ENCODE peak calls at places on chromosome 5, in six cellular contexts. One of them, this sample, is unnamed.

GRCh38 chr5:150044334-150044681 is 42.0 kb downstream of the CSF1R start:
- DNase-seq in astrocyte of the spinal cord: peak
- DNase-seq in psoas muscle: no peak
- DNase-seq in foreskin fibroblast: peak
- DNase-seq in lower leg skin: no peak
- DNase-seq in body of pancreas: no peak
- DNase-seq in this sample: peak

GRCh38 chr5:139755892-139756671 is 39.5 kb upstream of the PSD2 start:
- DNase-seq in astrocyte of the spinal cord: no peak
- DNase-seq in psoas muscle: no peak
- DNase-seq in foreskin fibroblast: no peak
- DNase-seq in lower leg skin: no peak
- DNase-seq in body of pancreas: no peak
- DNase-seq in this sample: no peak

GRCh38 chr5:73958037-73958436 is 332.0 kb downstream of the ARHGEF28 start:
- DNase-seq in astrocyte of the spinal cord: no peak
- DNase-seq in psoas muscle: no peak
- DNase-seq in foreskin fibroblast: no peak
- DNase-seq in lower leg skin: no peak
- DNase-seq in body of pancreas: no peak
- DNase-seq in this sample: no peak

GRCh38 chr5:109329296-109330252 is 80.2 kb downstream of the PJA2 start:
- DNase-seq in astrocyte of the spinal cord: peak
- DNase-seq in psoas muscle: no peak
- DNase-seq in foreskin fibroblast: peak
- DNase-seq in lower leg skin: no peak
- DNase-seq in body of pancreas: no peak
- DNase-seq in this sample: peak

GRCh38 chr5:1444361-1445189 is 665 bp downstream of the SLC6A3 start:
- DNase-seq in astrocyte of the spinal cord: no peak
- DNase-seq in psoas muscle: peak
- DNase-seq in foreskin fibroblast: no peak
- DNase-seq in lower leg skin: peak
- DNase-seq in body of pancreas: no peak
- DNase-seq in this sample: no peak

GRCh38 chr5:62617943-62618342 is 39.3 kb downstream of the LRRC70 start:
- DNase-seq in astrocyte of the spinal cord: no peak
- DNase-seq in psoas muscle: no peak
- DNase-seq in foreskin fibroblast: no peak
- DNase-seq in lower leg skin: no peak
- DNase-seq in body of pancreas: no peak
- DNase-seq in this sample: no peak

GRCh38 chr5:127311349-127311748 is 20.8 kb downstream of the MEGF10 start:
- DNase-seq in astrocyte of the spinal cord: peak
- DNase-seq in psoas muscle: no peak
- DNase-seq in foreskin fibroblast: no peak
- DNase-seq in lower leg skin: no peak
- DNase-seq in body of pancreas: no peak
- DNase-seq in this sample: no peak

GRCh38 chr5:170745481-170746061 is 38.0 kb upstream of the GABRP start:
- DNase-seq in astrocyte of the spinal cord: no peak
- DNase-seq in psoas muscle: no peak
- DNase-seq in foreskin fibroblast: peak
- DNase-seq in lower leg skin: no peak
- DNase-seq in body of pancreas: peak
- DNase-seq in this sample: no peak

GRCh38 chr5:3842591-3842990 is 247.0 kb downstream of the IRX1 start:
- DNase-seq in astrocyte of the spinal cord: no peak
- DNase-seq in psoas muscle: no peak
- DNase-seq in foreskin fibroblast: no peak
- DNase-seq in lower leg skin: no peak
- DNase-seq in body of pancreas: no peak
- DNase-seq in this sample: no peak

GRCh38 chr5:76081811-76082783 is 1.1 kb upstream of the SV2C start:
- DNase-seq in astrocyte of the spinal cord: no peak
- DNase-seq in psoas muscle: no peak
- DNase-seq in foreskin fibroblast: peak
- DNase-seq in lower leg skin: no peak
- DNase-seq in body of pancreas: no peak
- DNase-seq in this sample: no peak

GRCh38 chr5:54288568-54289217 is 21.7 kb downstream of the ARL15 start:
- DNase-seq in astrocyte of the spinal cord: no peak
- DNase-seq in psoas muscle: no peak
- DNase-seq in foreskin fibroblast: no peak
- DNase-seq in lower leg skin: no peak
- DNase-seq in body of pancreas: no peak
- DNase-seq in this sample: no peak

GRCh38 chr5:80937591-80937990 is 22.6 kb upstream of the RASGRF2 start:
- DNase-seq in astrocyte of the spinal cord: peak
- DNase-seq in psoas muscle: no peak
- DNase-seq in foreskin fibroblast: peak
- DNase-seq in lower leg skin: no peak
- DNase-seq in body of pancreas: no peak
- DNase-seq in this sample: no peak

GRCh38 chr5:142422426-142422825 is 97.6 kb upstream of the SPRY4 start:
- DNase-seq in astrocyte of the spinal cord: peak
- DNase-seq in psoas muscle: no peak
- DNase-seq in foreskin fibroblast: peak
- DNase-seq in lower leg skin: no peak
- DNase-seq in body of pancreas: no peak
- DNase-seq in this sample: peak

GRCh38 chr5:121757753-121758152 is 93.9 kb upstream of the FTMT start:
- DNase-seq in astrocyte of the spinal cord: no peak
- DNase-seq in psoas muscle: no peak
- DNase-seq in foreskin fibroblast: no peak
- DNase-seq in lower leg skin: no peak
- DNase-seq in body of pancreas: no peak
- DNase-seq in this sample: no peak

GRCh38 chr5:151157426-151158286 is at the start of gene ANXA6:
- DNase-seq in astrocyte of the spinal cord: peak
- DNase-seq in psoas muscle: peak
- DNase-seq in foreskin fibroblast: peak
- DNase-seq in lower leg skin: peak
- DNase-seq in body of pancreas: peak
- DNase-seq in this sample: peak

GRCh38 chr5:59276886-59277514 is 616.5 kb downstream of the PDE4D start:
- DNase-seq in astrocyte of the spinal cord: peak
- DNase-seq in psoas muscle: no peak
- DNase-seq in foreskin fibroblast: no peak
- DNase-seq in lower leg skin: no peak
- DNase-seq in body of pancreas: no peak
- DNase-seq in this sample: peak

GRCh38 chr5:14270212-14270702 is 127.1 kb downstream of the TRIO start:
- DNase-seq in astrocyte of the spinal cord: peak
- DNase-seq in psoas muscle: peak
- DNase-seq in foreskin fibroblast: peak
- DNase-seq in lower leg skin: no peak
- DNase-seq in body of pancreas: peak
- DNase-seq in this sample: peak

GRCh38 chr5:150108711-150109605 is 22.6 kb upstream of the CSF1R start:
- DNase-seq in astrocyte of the spinal cord: no peak
- DNase-seq in psoas muscle: no peak
- DNase-seq in foreskin fibroblast: no peak
- DNase-seq in lower leg skin: peak
- DNase-seq in body of pancreas: no peak
- DNase-seq in this sample: no peak

GRCh38 chr5:140575309-140575708 is 10.7 kb downstream of the SLC35A4 start:
- DNase-seq in astrocyte of the spinal cord: no peak
- DNase-seq in psoas muscle: peak
- DNase-seq in foreskin fibroblast: peak
- DNase-seq in lower leg skin: no peak
- DNase-seq in body of pancreas: no peak
- DNase-seq in this sample: peak

GRCh38 chr5:14351845-14352712 is 208.9 kb downstream of the TRIO start:
- DNase-seq in astrocyte of the spinal cord: peak
- DNase-seq in psoas muscle: peak
- DNase-seq in foreskin fibroblast: peak
- DNase-seq in lower leg skin: peak
- DNase-seq in body of pancreas: peak
- DNase-seq in this sample: peak

GRCh38 chr5:62509823-62510222 is 68.8 kb upstream of the LRRC70 start:
- DNase-seq in astrocyte of the spinal cord: no peak
- DNase-seq in psoas muscle: no peak
- DNase-seq in foreskin fibroblast: no peak
- DNase-seq in lower leg skin: no peak
- DNase-seq in body of pancreas: no peak
- DNase-seq in this sample: peak

GRCh38 chr5:161851691-161852299 is 3.9 kb downstream of the GABRA1 start:
- DNase-seq in astrocyte of the spinal cord: peak
- DNase-seq in psoas muscle: no peak
- DNase-seq in foreskin fibroblast: no peak
- DNase-seq in lower leg skin: no peak
- DNase-seq in body of pancreas: no peak
- DNase-seq in this sample: no peak

GRCh38 chr5:10655041-10655685 is 91.3 kb downstream of the ANKRD33B start:
- DNase-seq in astrocyte of the spinal cord: peak
- DNase-seq in psoas muscle: peak
- DNase-seq in foreskin fibroblast: no peak
- DNase-seq in lower leg skin: peak
- DNase-seq in body of pancreas: no peak
- DNase-seq in this sample: no peak

GRCh38 chr5:140148508-140148907 is 22.8 kb downstream of the IGIP start:
- DNase-seq in astrocyte of the spinal cord: no peak
- DNase-seq in psoas muscle: no peak
- DNase-seq in foreskin fibroblast: peak
- DNase-seq in lower leg skin: peak
- DNase-seq in body of pancreas: no peak
- DNase-seq in this sample: no peak

GRCh38 chr5:80153586-80154126 is 102.2 kb downstream of the SERINC5 start:
- DNase-seq in astrocyte of the spinal cord: no peak
- DNase-seq in psoas muscle: no peak
- DNase-seq in foreskin fibroblast: no peak
- DNase-seq in lower leg skin: peak
- DNase-seq in body of pancreas: no peak
- DNase-seq in this sample: no peak

GRCh38 chr5:149062371-149063016 is 368 bp downstream of the SH3TC2 start:
- DNase-seq in astrocyte of the spinal cord: peak
- DNase-seq in psoas muscle: no peak
- DNase-seq in foreskin fibroblast: peak
- DNase-seq in lower leg skin: no peak
- DNase-seq in body of pancreas: no peak
- DNase-seq in this sample: peak

GRCh38 chr5:125189451-125190051 is 443.1 kb upstream of the ZNF608 start:
- DNase-seq in astrocyte of the spinal cord: peak
- DNase-seq in psoas muscle: no peak
- DNase-seq in foreskin fibroblast: peak
- DNase-seq in lower leg skin: no peak
- DNase-seq in body of pancreas: no peak
- DNase-seq in this sample: peak

GRCh38 chr5:108168915-108169314 is 213.0 kb downstream of the FBXL17 start:
- DNase-seq in astrocyte of the spinal cord: no peak
- DNase-seq in psoas muscle: no peak
- DNase-seq in foreskin fibroblast: no peak
- DNase-seq in lower leg skin: no peak
- DNase-seq in body of pancreas: no peak
- DNase-seq in this sample: no peak

GRCh38 chr5:143432658-143433239 is 29.3 kb upstream of the NR3C1 start:
- DNase-seq in astrocyte of the spinal cord: no peak
- DNase-seq in psoas muscle: no peak
- DNase-seq in foreskin fibroblast: no peak
- DNase-seq in lower leg skin: no peak
- DNase-seq in body of pancreas: no peak
- DNase-seq in this sample: no peak
- H3K4me3 ChIP-seq in astrocyte of the spinal cord: no peak
- H3K4me3 ChIP-seq in psoas muscle: no peak
- H3K4me3 ChIP-seq in foreskin fibroblast: no peak
- H3K4me3 ChIP-seq in lower leg skin: no peak
- H3K4me3 ChIP-seq in body of pancreas: no peak
- H3K4me3 ChIP-seq in this sample: no peak

GRCh38 chr5:122908662-122909061 is 63.2 kb downstream of the SNX24 start:
- DNase-seq in astrocyte of the spinal cord: no peak
- DNase-seq in psoas muscle: no peak
- DNase-seq in foreskin fibroblast: no peak
- DNase-seq in lower leg skin: no peak
- DNase-seq in body of pancreas: no peak
- DNase-seq in this sample: peak
- TF ChIP-seq CTCF in astrocyte of the spinal cord: no peak
- TF ChIP-seq CTCF in psoas muscle: no peak
- TF ChIP-seq CTCF in foreskin fibroblast: no peak
- TF ChIP-seq CTCF in lower leg skin: no peak
- TF ChIP-seq CTCF in body of pancreas: no peak
- TF ChIP-seq CTCF in this sample: peak

GRCh38 chr5:119324842-119325241 is 31.0 kb upstream of the TNFAIP8 start:
- DNase-seq in astrocyte of the spinal cord: no peak
- DNase-seq in psoas muscle: no peak
- DNase-seq in foreskin fibroblast: no peak
- DNase-seq in lower leg skin: no peak
- DNase-seq in body of pancreas: no peak
- DNase-seq in this sample: no peak
- H3K4me3 ChIP-seq in astrocyte of the spinal cord: no peak
- H3K4me3 ChIP-seq in psoas muscle: no peak
- H3K4me3 ChIP-seq in foreskin fibroblast: no peak
- H3K4me3 ChIP-seq in lower leg skin: no peak
- H3K4me3 ChIP-seq in body of pancreas: no peak
- H3K4me3 ChIP-seq in this sample: no peak

GRCh38 chr5:177311361-177311722 is 356 bp downstream of the MXD3 start:
- DNase-seq in astrocyte of the spinal cord: no peak
- DNase-seq in psoas muscle: no peak
- DNase-seq in foreskin fibroblast: peak
- DNase-seq in lower leg skin: peak
- DNase-seq in body of pancreas: peak
- DNase-seq in this sample: no peak

GRCh38 chr5:177313561-177314259 is 2.0 kb upstream of the MXD3 start:
- DNase-seq in astrocyte of the spinal cord: no peak
- DNase-seq in psoas muscle: no peak
- DNase-seq in foreskin fibroblast: no peak
- DNase-seq in lower leg skin: no peak
- DNase-seq in body of pancreas: peak
- DNase-seq in this sample: no peak

GRCh38 chr5:177311723-177312648 is at the start of gene MXD3:
- DNase-seq in astrocyte of the spinal cord: peak
- DNase-seq in psoas muscle: peak
- DNase-seq in foreskin fibroblast: peak
- DNase-seq in lower leg skin: peak
- DNase-seq in body of pancreas: peak
- DNase-seq in this sample: peak

GRCh38 chr5:177314376-177315342 is 3.0 kb upstream of the MXD3 start:
- DNase-seq in astrocyte of the spinal cord: no peak
- DNase-seq in psoas muscle: peak
- DNase-seq in foreskin fibroblast: no peak
- DNase-seq in lower leg skin: no peak
- DNase-seq in body of pancreas: peak
- DNase-seq in this sample: no peak

DNA sequence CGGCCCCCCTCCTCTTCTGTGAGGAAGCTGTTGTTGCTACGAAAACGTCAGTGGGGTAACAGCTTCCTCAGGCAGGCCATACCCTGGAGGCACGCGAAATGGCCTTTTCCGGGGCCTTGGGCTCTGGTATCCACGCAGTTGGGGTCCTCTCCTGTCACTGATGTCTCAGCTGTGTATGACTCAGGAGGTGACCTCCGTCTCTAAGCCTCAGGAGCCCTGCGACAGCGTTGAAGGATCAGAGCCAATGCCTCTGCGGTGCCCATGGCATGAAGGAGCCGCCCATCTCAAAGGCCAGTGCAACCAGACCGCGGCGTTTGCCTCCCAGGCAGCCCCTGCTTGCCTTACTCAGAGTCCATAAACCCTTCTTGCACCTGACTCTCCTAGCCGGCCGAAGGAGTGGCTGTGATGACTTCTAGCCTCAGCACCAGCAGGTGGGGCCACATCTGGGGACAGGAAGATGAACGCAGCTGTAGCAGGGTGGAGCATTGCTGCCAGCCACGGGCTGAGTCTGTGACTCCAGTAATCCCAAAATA is 1.0 kb upstream of the MXD3 start:
- DNase-seq in astrocyte of the spinal cord: peak
- DNase-seq in psoas muscle: peak
- DNase-seq in foreskin fibroblast: peak
- DNase-seq in lower leg skin: no peak
- DNase-seq in body of pancreas: peak
- DNase-seq in this sample: no peak
- TF ChIP-seq CTCF in astrocyte of the spinal cord: no peak
- TF ChIP-seq CTCF in psoas muscle: no peak
- TF ChIP-seq CTCF in foreskin fibroblast: no peak
- TF ChIP-seq CTCF in lower leg skin: no peak
- TF ChIP-seq CTCF in body of pancreas: no peak
- TF ChIP-seq CTCF in this sample: no peak

This sample was measured in fibroblast of pulmonary artery.